ENCODE peak calls at places on chromosomes 1 and 21, in six cellular contexts. U is prostate gland; I is central memory CD4-positive, alpha-beta T cell; C is tibial artery; J is AG08395; V is SIG-M5. R is an unnamed sample.

GRCh38 chr1:2411801-2412394 is 466 bp downstream of the PEX10 start:
- DNase-seq in U (no peak), I (no peak), C (no peak), J (no peak), V (no peak), R (no peak)

GRCh38 chr1:109183339-109183738 is 30.4 kb upstream of the SARS1 start:
- DNase-seq in U (no peak), I (no peak), C (no peak), J (no peak), V (no peak), R (no peak)

GRCh38 chr1:80047791-80048190 is 1041.3 kb upstream of the ADGRL4 start:
- DNase-seq in U (no peak), I (no peak), C (no peak), J (peak; percentile 19), V (no peak), R (no peak)

GRCh38 chr1:161946071-161946987 is 77.3 kb downstream of the OLFML2B start:
- DNase-seq in U (no peak), I (no peak), C (no peak), J (peak; percentile 71), V (no peak), R (no peak)

GRCh38 chr1:94349853-94350252 is 68.3 kb upstream of the ABCD3 start:
- DNase-seq in U (no peak), I (no peak), C (no peak), J (no peak), V (no peak), R (no peak)

GRCh38 chr1:3304692-3305091 is 149.8 kb upstream of the ARHGEF16 start:
- DNase-seq in U (no peak), I (no peak), C (no peak), J (no peak), V (no peak), R (no peak)

GRCh38 chr1:98985687-98986086 is 19.0 kb downstream of the PLPPR5 start:
- DNase-seq in U (no peak), I (no peak), C (no peak), J (no peak), V (no peak), R (no peak)

GRCh38 chr1:44108241-44108640 is 10.4 kb upstream of the KLF17 start:
- DNase-seq in U (no peak), I (no peak), C (no peak), J (peak; percentile 69), V (no peak), R (no peak)

GRCh38 chr1:65255088-65256050 is 54.0 kb upstream of the DNAJC6 start:
- DNase-seq in U (no peak), I (peak; percentile 6), C (no peak), J (no peak), V (no peak), R (no peak)

GRCh38 chr1:29783501-29784275 is 547.4 kb downstream of the PTPRU start:
- DNase-seq in U (peak; percentile 1), I (no peak), C (no peak), J (no peak), V (no peak), R (no peak)

GRCh38 chr1:231878737-231879136 is 252.1 kb downstream of the DISC1 start:
- DNase-seq in U (no peak), I (no peak), C (no peak), J (no peak), V (no peak), R (no peak)

GRCh38 chr1:145977486-145978476 is 13.3 kb downstream of the POLR3GL start:
- DNase-seq in U (peak; percentile 87), I (peak; percentile 69), C (peak; percentile 86), J (peak; percentile 80), V (peak; percentile 52), R (peak; percentile 71)

GRCh38 chr1:28718601-28719331 is 18.0 kb upstream of the YTHDF2 start:
- DNase-seq in U (no peak), I (no peak), C (no peak), J (peak; percentile 57), V (no peak), R (no peak)

GRCh38 chr1:245099401-245099800 is 55.4 kb upstream of the KIF26B start:
- DNase-seq in U (no peak), I (no peak), C (no peak), J (no peak), V (no peak), R (no peak)

GRCh38 chr1:163205513-163205912 is 2.8 kb upstream of the RGS5 start:
- DNase-seq in U (no peak), I (no peak), C (no peak), J (peak; percentile 9), V (no peak), R (no peak)

GRCh38 chr1:165441166-165441955 is 3.6 kb downstream of the RXRG start:
- DNase-seq in U (no peak), I (no peak), C (no peak), J (no peak), V (no peak), R (no peak)

GRCh38 chr1:21346304-21347071 is 56.2 kb upstream of the ECE1 start:
- DNase-seq in U (no peak), I (no peak), C (no peak), J (no peak), V (no peak), R (no peak)

GRCh38 chr1:17189632-17190525 is 15.0 kb upstream of the PADI1 start:
- DNase-seq in U (no peak), I (no peak), C (no peak), J (peak; percentile 96), V (no peak), R (no peak)

GRCh38 chr1:14095001-14095400 is 395.0 kb downstream of the PRDM2 start:
- DNase-seq in U (no peak), I (no peak), C (no peak), J (peak; percentile 33), V (no peak), R (no peak)

GRCh38 chr1:59502009-59502691 is 205.3 kb downstream of the FGGY start:
- DNase-seq in U (no peak), I (no peak), C (no peak), J (no peak), V (no peak), R (no peak)

GRCh38 chr1:172670791-172671190 is 11.9 kb downstream of the FASLG start:
- DNase-seq in U (no peak), I (peak; percentile 71), C (no peak), J (no peak), V (no peak), R (no peak)

GRCh38 chr1:32816676-32817158 is 441 bp downstream of the YARS1 start:
- DNase-seq in U (no peak), I (no peak), C (peak; percentile 22), J (peak; percentile 36), V (no peak), R (peak; percentile 29)

GRCh38 chr1:71667224-71667623 is 586.4 kb upstream of the ZRANB2 start:
- DNase-seq in U (no peak), I (no peak), C (no peak), J (peak; percentile 7), V (no peak), R (no peak)

GRCh38 chr1:9881838-9882249 is 28.2 kb downstream of the CTNNBIP1 start:
- DNase-seq in U (no peak), I (no peak), C (no peak), J (peak; percentile 89), V (no peak), R (no peak)

GRCh38 chr1:62906428-62906886 is 122.5 kb downstream of the ATG4C start:
- DNase-seq in U (no peak), I (no peak), C (no peak), J (peak; percentile 8), V (no peak), R (no peak)

GRCh38 chr21:46154155-46154954 is 1.0 kb downstream of the FTCD start:
- DNase-seq in U (no peak), I (no peak), C (peak; percentile 17), J (no peak), V (no peak), R (no peak)

R was measured in DMS79.